ENCODE peak calls at places on chromosomes 3 and 15, in four cellular contexts. A is GM12878, H is HepG2, E is K562. J is an unnamed sample.

GRCh38 chr15:100335335-100335999 is 6.3 kb downstream of the ADAMTS17 start:
- DNase-seq in A (no peak), H (no peak), E (no peak), J (no peak)

GRCh38 chr15:23035964-23036566 is 3.3 kb downstream of the TUBGCP5 start:
- DNase-seq in A (no peak), H (peak; percentile 62), E (peak; percentile 70), J (peak; percentile 86)

GRCh38 chr3:52512105-52512504 is 17.0 kb downstream of the STAB1 start:
- DNase-seq in E (no peak), A (no peak), H (no peak), J (no peak)

GRCh38 chr15:57591237-57591821 is 375 bp upstream of the MYZAP start:
- DNase-seq in A (no peak), E (no peak), H (no peak), J (no peak)

GRCh38 chr3:149588909-149589308 is 68.9 kb downstream of the WWTR1 start:
- DNase-seq in E (no peak), H (no peak), A (no peak), J (no peak)

GRCh38 chr3:59660376-59660775 is 610.6 kb upstream of the CFAP20DC start:
- DNase-seq in A (no peak), H (no peak), E (no peak), J (no peak)

GRCh38 chr3:154943981-154944380 is 136.1 kb upstream of the MME start:
- DNase-seq in E (no peak), H (no peak), A (no peak), J (no peak)

GRCh38 chr3:31858439-31858838 is 122.6 kb downstream of the OSBPL10 start:
- DNase-seq in E (no peak), H (no peak), A (no peak), J (no peak)

GRCh38 chr3:36366308-36366707 is 14.0 kb upstream of the STAC start:
- DNase-seq in E (no peak), A (no peak), H (no peak), J (no peak)

GRCh38 chr3:11582123-11582968 is 61.4 kb downstream of the VGLL4 start:
- DNase-seq in E (no peak), H (no peak), A (no peak), J (no peak)

GRCh38 chr15:67063689-67064606 is 1.5 kb upstream of the SMAD3 start:
- DNase-seq in H (peak; percentile 90), A (no peak), E (peak; percentile 73), J (peak; percentile 73)

GRCh38 chr3:194072097-194072428 is 63.9 kb upstream of the HES1 start:
- DNase-seq in H (no peak), A (no peak), E (no peak), J (no peak)

GRCh38 chr3:133991209-133991608 is 38.5 kb downstream of the SLCO2A1 start:
- DNase-seq in H (no peak), E (no peak), A (no peak), J (no peak)

GRCh38 chr15:66633851-66634250 is 68.1 kb upstream of the LCTL start:
- DNase-seq in H (no peak), A (no peak), E (no peak), J (no peak)

GRCh38 chr15:50186752-50187151 is 4.8 kb downstream of the SLC27A2 start:
- DNase-seq in A (no peak), H (no peak), E (no peak), J (no peak)

DNA sequence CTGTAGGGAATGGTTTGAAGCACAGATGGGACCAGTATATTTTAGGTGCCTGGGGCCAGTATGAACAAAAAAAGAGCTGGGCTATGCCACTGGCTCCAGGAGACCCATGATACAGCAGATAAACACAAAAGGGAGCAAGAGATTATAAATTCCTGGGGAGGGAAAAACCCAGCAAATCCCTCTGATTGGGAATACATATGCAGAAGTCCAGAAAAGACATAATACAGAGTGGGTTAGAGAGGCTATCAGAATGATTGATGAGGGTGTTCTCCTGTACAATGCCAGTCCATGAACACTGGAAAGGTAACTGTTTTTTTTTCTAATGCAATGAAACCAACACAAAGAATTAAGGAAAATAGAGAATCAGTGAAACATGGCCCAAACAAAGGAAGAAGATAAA is 5.4 kb upstream of the VPS39 start:
- DNase-seq in H (no peak), A (no peak), E (no peak), J (no peak)
- TF ChIP-seq HDAC6 in H (no peak), A (no peak), E (no peak), J (no peak)

DNA sequence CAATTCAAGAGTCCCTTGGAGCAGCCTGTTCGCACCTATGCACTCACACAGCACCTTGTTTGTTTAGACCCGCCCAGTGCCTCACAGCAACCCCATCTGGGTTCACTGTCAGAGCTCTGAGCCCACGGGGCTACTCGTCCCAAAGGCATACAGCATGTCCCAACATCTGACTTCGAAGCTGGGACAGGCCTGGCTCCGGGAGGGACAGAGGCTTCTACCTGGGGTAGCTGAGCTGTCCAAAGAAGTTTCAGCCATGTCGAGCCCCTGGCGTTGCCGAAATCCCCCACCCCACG is 28.6 kb upstream of the CYP11A1 start:
- DNase-seq in H (no peak), E (no peak), A (no peak), J (no peak)
- TF ChIP-seq HDAC6 in H (no peak), E (no peak), A (no peak), J (no peak)

GRCh38 chr15:39646425-39646824 is 65.5 kb downstream of the THBS1 start:
- DNase-seq in E (no peak), H (peak; percentile 72), A (no peak), J (no peak)

GRCh38 chr15:39642011-39642640 is 61.2 kb downstream of the THBS1 start:
- DNase-seq in E (no peak), A (no peak), H (no peak), J (no peak)

GRCh38 chr15:39643747-39644520 is 63.1 kb downstream of the THBS1 start:
- DNase-seq in H (no peak), E (no peak), A (no peak), J (no peak)

GRCh38 chr15:39645976-39646257 is 65.0 kb downstream of the THBS1 start:
- DNase-seq in E (no peak), H (no peak), A (no peak), J (no peak)

GRCh38 chr15:39645138-39645975 is 64.5 kb downstream of the THBS1 start:
- DNase-seq in E (no peak), H (no peak), A (no peak), J (no peak)
- TF ChIP-seq HDAC6 in E (no peak), H (no peak), A (no peak), J (no peak)

GRCh38 chr15:82750831-82751181 is 41.1 kb upstream of the AP3B2 start:
- DNase-seq in E (no peak), H (no peak), A (peak; percentile 4), J (no peak)
- TF ChIP-seq HDAC6 in E (no peak), H (no peak), A (no peak), J (no peak)

GRCh38 chr15:33994005-33994615 is 25.8 kb downstream of the CHRM5 start:
- DNase-seq in H (peak; percentile 45), E (no peak), A (no peak), J (peak; percentile 10)
- TF ChIP-seq HDAC6 in H (no peak), E (no peak), A (no peak), J (no peak)

GRCh38 chr15:95192923-95193322 is 961.6 kb downstream of the MCTP2 start:
- DNase-seq in H (no peak), E (no peak), A (no peak), J (no peak)
- TF ChIP-seq HDAC6 in H (no peak), E (no peak), A (no peak), J (no peak)

GRCh38 chr3:177640319-177640997 is 443.2 kb upstream of the TBL1XR1 start:
- DNase-seq in E (no peak), H (no peak), A (no peak), J (no peak)
- TF ChIP-seq HDAC6 in E (no peak), H (no peak), A (no peak), J (no peak)

GRCh38 chr15:64574220-64574994 is 114.0 kb downstream of the ZNF609 start:
- DNase-seq in A (no peak), H (no peak), E (no peak), J (no peak)
- TF ChIP-seq HDAC6 in A (no peak), H (no peak), E (no peak), J (no peak)

GRCh38 chr3:139309880-139310279 is 33.9 kb upstream of the MRPS22 start:
- DNase-seq in E (peak; percentile 43), A (no peak), H (peak; percentile 19), J (no peak)
- TF ChIP-seq HDAC6 in E (no peak), A (no peak), H (no peak), J (no peak)